ENCODE peak calls at places on chromosomes 1 and 21, in four cellular contexts. B is breast epithelium, J is heart left ventricle, X is AG10803. G is an unnamed sample.

GRCh38 chr1:6209661-6210605 is 4.0 kb downstream of the RNF207 start:
- DNase-seq in X (no peak), B (no peak), J (no peak), G (no peak)

GRCh38 chr1:99539131-99539530 is 106.8 kb upstream of the PALMD start:
- DNase-seq in X (no peak), J (no peak), B (no peak), G (no peak)

GRCh38 chr1:91545506-91546300 is 45.1 kb downstream of the CDC7 start:
- DNase-seq in J (no peak), X (no peak), B (no peak), G (no peak)

GRCh38 chr1:67827688-67828087 is 5.6 kb downstream of the GNG12 start:
- DNase-seq in X (no peak), B (no peak), J (no peak), G (no peak)

GRCh38 chr1:112297536-112297935 is 98.5 kb upstream of the CTTNBP2NL start:
- DNase-seq in X (no peak), J (no peak), B (no peak), G (no peak)

GRCh38 chr21:33234618-33235520 is 5.1 kb downstream of the IFNAR2 start:
- DNase-seq in X (no peak), J (no peak), B (no peak), G (no peak)

GRCh38 chr1:74771913-74772515 is 39.1 kb downstream of the TYW3 start:
- DNase-seq in B (no peak), J (no peak), X (peak; percentile 48), G (peak; percentile 63)

GRCh38 chr1:228226956-228227791 is 19.3 kb downstream of the OBSCN start:
- DNase-seq in X (peak; percentile 34), J (no peak), B (no peak), G (peak; percentile 58)

GRCh38 chr21:38804617-38805281 is 980 bp upstream of the ETS2 start:
- DNase-seq in B (peak; percentile 65), X (peak; percentile 54), J (peak; percentile 81), G (no peak)

GRCh38 chr1:87705233-87705632 is 376.6 kb downstream of the LMO4 start:
- DNase-seq in J (no peak), X (no peak), B (no peak), G (no peak)

GRCh38 chr1:7267493-7267892 is 482.2 kb downstream of the CAMTA1 start:
- DNase-seq in B (no peak), X (no peak), J (no peak), G (peak; percentile 56)

GRCh38 chr21:18840239-18840638 is 436.7 kb upstream of the TMPRSS15 start:
- DNase-seq in J (no peak), X (no peak), B (no peak), G (no peak)

GRCh38 chr1:228141082-228141870 is 1.2 kb downstream of the GUK1 start:
- DNase-seq in B (no peak), X (peak; percentile 49), J (peak; percentile 77), G (peak; percentile 95)

GRCh38 chr1:34879230-34879629 is 19.7 kb upstream of the SMIM12 start:
- DNase-seq in X (no peak), B (no peak), J (no peak), G (no peak)

DNA sequence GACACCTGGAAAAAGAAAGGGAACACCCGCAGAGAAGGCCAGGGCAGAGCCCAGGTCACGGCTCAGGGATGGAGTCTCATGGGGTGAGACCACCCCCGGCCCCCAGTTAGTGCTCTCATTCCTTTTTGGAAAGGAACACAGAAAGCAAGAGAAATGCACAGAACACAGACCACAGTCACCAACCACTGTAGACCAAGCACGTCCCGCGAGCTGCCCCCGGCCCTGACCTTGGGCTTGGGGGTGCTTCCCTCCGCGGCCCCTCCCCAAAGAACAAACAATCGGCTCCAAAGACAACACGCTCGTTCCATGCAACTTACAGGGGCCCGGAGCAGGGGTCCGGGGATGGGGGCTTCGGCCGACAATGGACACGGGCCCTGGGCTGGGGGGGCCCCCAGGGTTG is 12.8 kb downstream of the CELF3 start:
- DNase-seq in X (no peak), J (no peak), B (peak; percentile 19), G (no peak)
- H3K4me3 ChIP-seq in X (no peak overlapping the region), J (no peak overlapping the region), B (no peak overlapping the region), G (no peak overlapping the region)

GRCh38 chr21:35428041-35428400 is 378.9 kb upstream of the RUNX1 start:
- DNase-seq in J (no peak), B (no peak), X (peak; percentile 82), G (peak; percentile 26)

GRCh38 chr21:35428927-35429326 is 379.8 kb upstream of the RUNX1 start:
- DNase-seq in B (no peak), X (peak; percentile 77), J (no peak), G (no peak)

GRCh38 chr21:35427320-35428040 is 378.4 kb upstream of the RUNX1 start:
- DNase-seq in X (no peak), J (no peak), B (no peak), G (no peak)

GRCh38 chr21:35426897-35427296 is 377.8 kb upstream of the RUNX1 start:
- DNase-seq in J (no peak), B (no peak), X (no peak), G (no peak)

DNA sequence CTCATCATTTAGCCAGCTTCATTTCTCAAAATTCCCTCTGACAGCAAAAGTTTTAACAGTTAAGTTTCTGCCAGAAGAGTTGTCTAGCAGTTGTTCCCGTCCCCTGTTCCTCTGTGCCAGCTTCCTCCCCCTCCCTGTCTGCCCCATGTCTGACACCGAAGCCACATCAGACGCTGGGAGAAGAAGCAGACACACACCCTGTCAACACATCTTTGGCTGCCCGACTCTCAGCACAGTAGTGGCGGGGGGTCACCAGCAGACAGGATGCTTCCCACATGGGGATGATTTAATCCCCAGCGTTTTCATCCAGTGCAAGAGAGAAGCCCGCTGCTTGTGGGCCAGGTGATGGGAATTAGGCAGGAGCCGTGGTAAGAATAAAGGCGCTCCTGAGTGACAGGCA is 379.4 kb upstream of the RUNX1 start:
- DNase-seq in X (peak; percentile 63), B (no peak), J (peak; percentile 35), G (peak; percentile 49)
- TF ChIP-seq CTCF in X (no peak), B (no peak), J (no peak), G (no peak)

DNA sequence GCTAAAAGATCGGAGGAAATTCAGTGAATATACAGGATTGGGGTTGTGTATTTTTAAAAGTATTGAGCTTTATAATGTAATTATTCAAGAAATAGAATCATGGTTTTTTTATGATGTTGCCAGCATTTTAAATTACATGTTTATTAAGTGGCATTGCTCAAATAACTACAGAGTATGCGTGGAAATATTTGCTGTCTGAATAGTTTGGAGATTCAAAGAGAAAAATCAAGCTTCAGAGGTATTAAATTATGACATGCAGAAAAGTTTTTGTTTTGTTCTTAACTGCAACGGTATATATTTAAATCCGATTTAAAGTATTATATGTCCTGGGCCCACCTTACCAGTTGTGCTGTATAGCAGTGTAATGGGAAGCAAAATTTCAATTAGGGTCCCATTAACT is 859.7 kb downstream of the USP25 start:
- DNase-seq in B (no peak), J (no peak), X (no peak), G (no peak)
- H3K4me3 ChIP-seq in B (peak overlapping the region; percentile 53), J (no peak overlapping the region), X (no peak overlapping the region), G (no peak overlapping the region)

GRCh38 chr1:42768172-42768571 is 1.1 kb downstream of the C1orf50 start:
- DNase-seq in B (no peak), J (no peak), X (no peak), G (no peak)

GRCh38 chr1:42765832-42766722 is 751 bp downstream of the P3H1 start:
- DNase-seq in B (no peak), J (peak; percentile 33), X (peak; percentile 79), G (peak; percentile 85)

GRCh38 chr1:42767510-42767924 is 468 bp downstream of the C1orf50 start:
- DNase-seq in B (no peak), X (no peak), J (no peak), G (peak; percentile 19)

GRCh38 chr1:42765271-42765670 is 1.6 kb downstream of the P3H1 start:
- DNase-seq in B (no peak), X (peak; percentile 69), J (no peak), G (peak; percentile 29)

DNA sequence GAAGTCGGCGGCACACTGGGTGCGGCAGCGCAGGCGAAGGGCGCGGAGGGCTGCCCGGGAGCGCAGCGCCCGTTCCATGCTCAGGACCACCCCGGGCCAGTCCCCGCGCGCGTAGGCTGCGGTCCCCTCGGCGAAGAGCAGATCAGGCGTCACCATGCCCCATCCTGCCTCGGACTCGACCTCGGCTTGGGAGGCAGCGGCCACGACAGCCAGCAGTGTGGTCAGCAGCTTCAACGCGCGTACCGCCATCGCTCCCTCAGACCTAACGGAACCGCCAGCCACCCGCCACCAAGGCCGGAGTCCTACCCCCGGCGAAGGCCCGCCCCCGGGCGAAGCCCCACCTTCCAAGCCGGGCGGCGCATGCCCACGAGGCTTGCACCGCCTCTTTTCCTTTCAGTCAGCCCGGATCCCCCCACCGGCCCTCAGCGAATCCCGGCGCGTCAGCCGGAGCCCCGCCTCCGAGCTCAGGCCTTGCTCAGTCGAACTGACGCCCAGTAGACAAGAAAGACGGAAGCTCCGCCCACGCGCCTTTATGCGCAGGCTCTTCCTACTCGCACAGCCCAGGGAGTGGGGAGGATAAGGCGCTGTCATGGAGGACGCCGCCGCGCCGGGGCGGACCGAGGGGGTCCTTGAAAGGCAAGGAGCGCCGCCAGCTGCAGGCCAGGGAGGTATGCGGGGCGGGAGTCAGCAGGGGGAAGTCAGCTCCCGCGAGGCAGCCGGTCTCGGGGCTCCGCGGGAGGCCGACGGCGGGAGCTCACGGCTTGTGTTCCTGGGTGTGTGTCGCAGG is at the start of the genes C1orf50 and P3H1:
- DNase-seq in X (peak; percentile 99), J (peak; percentile 100), B (peak; percentile 99), G (peak; percentile 99)
- TF ChIP-seq CTCF in X (no peak), J (no peak), B (no peak), G (no peak)

DNA sequence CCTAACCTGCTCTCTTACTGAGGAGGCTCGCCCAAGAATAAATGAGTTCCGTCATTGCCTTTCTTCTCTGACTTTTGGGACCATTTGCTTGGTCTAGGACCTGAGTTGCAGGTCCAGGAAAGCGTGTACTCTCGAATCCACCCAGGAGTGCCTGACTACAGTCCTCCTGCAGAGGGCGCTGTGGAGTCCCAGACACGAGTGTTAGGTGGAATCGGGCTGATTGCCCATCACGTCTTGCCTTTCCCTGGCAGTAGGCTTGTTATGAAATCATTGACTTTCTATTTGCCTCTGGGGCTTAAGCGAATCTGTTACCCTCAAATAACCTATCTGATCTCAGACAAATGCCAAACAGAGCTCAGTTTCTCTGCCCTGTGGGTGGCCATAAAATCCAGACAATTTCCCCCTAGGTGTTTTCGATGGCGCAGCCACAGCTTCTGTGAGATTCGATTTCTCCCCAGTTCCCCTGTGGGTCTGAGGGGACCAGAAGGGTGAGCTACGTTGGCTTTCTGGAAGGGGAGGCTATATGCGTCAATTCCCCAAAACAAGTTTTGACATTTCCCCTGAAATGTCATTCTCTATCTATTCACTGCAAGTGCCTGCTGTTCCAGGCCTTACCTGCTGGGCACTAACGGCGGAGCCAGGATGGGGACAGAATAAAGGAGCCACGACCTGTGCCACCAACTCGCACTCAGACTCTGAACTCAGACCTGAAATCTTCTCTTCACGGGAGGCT is at the start of gene IL20:
- DNase-seq in X (peak; percentile 85), J (peak; percentile 68), B (peak; percentile 93), G (peak; percentile 86)
- H3K4me3 ChIP-seq in X (no peak within 1 kb of the TSS), J (no peak within 1 kb of the TSS), B (no peak within 1 kb of the TSS), G (no peak within 1 kb of the TSS)

GRCh38 chr1:12760256-12760795 is 13.2 kb upstream of the PRAMEF12 start:
- DNase-seq in J (no peak), X (no peak), B (no peak), G (no peak)
- TF ChIP-seq CTCF in J (no peak), X (peak; percentile 14), B (no peak), G (no peak)